ENCODE peak calls at places on chromosomes 13 and 19, in seven cellular contexts. One of them, this sample, is unnamed.

GRCh38 chr13:94196426-94196825 is 283.1 kb downstream of the DCT start:
- DNase-seq in SK-N-SH: no peak
- DNase-seq in GM23338: no peak
- DNase-seq in fibroblast of lung: peak; percentile 15
- DNase-seq in OCI-LY7: no peak
- DNase-seq in mammary epithelial cell: no peak
- DNase-seq in HCT116: no peak
- DNase-seq in this sample: no peak

GRCh38 chr19:13794388-13794751 is 873 bp upstream of the ZSWIM4 start:
- DNase-seq in SK-N-SH: no peak
- DNase-seq in HCT116: no peak
- DNase-seq in OCI-LY7: no peak
- DNase-seq in fibroblast of lung: peak; percentile 96
- DNase-seq in GM23338: peak; percentile 39
- DNase-seq in mammary epithelial cell: peak; percentile 70
- DNase-seq in this sample: no peak

GRCh38 chr13:44561352-44561751 is 14.8 kb downstream of the TSC22D1 start:
- DNase-seq in GM23338: no peak
- DNase-seq in mammary epithelial cell: no peak
- DNase-seq in OCI-LY7: no peak
- DNase-seq in SK-N-SH: no peak
- DNase-seq in HCT116: no peak
- DNase-seq in fibroblast of lung: no peak
- DNase-seq in this sample: no peak

GRCh38 chr13:33800646-33801186 is 17.2 kb upstream of the RFC3 start:
- DNase-seq in mammary epithelial cell: no peak
- DNase-seq in GM23338: no peak
- DNase-seq in HCT116: no peak
- DNase-seq in OCI-LY7: no peak
- DNase-seq in fibroblast of lung: peak; percentile 15
- DNase-seq in SK-N-SH: no peak
- DNase-seq in this sample: no peak

GRCh38 chr19:48194041-48194871 is 23.8 kb downstream of the ZSWIM9 start:
- DNase-seq in OCI-LY7: peak; percentile 56
- DNase-seq in mammary epithelial cell: no peak
- DNase-seq in HCT116: no peak
- DNase-seq in fibroblast of lung: no peak
- DNase-seq in GM23338: peak; percentile 76
- DNase-seq in SK-N-SH: peak; percentile 34
- DNase-seq in this sample: peak; percentile 18

GRCh38 chr19:42132851-42133528 is 744 bp upstream of the POU2F2 start:
- DNase-seq in fibroblast of lung: no peak
- DNase-seq in HCT116: peak; percentile 13
- DNase-seq in OCI-LY7: peak; percentile 92
- DNase-seq in mammary epithelial cell: peak; percentile 41
- DNase-seq in SK-N-SH: peak; percentile 96
- DNase-seq in GM23338: peak; percentile 94
- DNase-seq in this sample: peak; percentile 10

GRCh38 chr19:29841559-29842367 is 30.0 kb downstream of the CCNE1 start:
- DNase-seq in OCI-LY7: peak; percentile 42
- DNase-seq in GM23338: peak; percentile 64
- DNase-seq in HCT116: peak; percentile 78
- DNase-seq in fibroblast of lung: no peak
- DNase-seq in mammary epithelial cell: peak; percentile 60
- DNase-seq in SK-N-SH: peak; percentile 56
- DNase-seq in this sample: peak; percentile 91

GRCh38 chr19:47794526-47794925 is 9.8 kb downstream of the TPRX1 start:
- DNase-seq in HCT116: no peak
- DNase-seq in mammary epithelial cell: no peak
- DNase-seq in fibroblast of lung: no peak
- DNase-seq in GM23338: peak; percentile 86
- DNase-seq in SK-N-SH: no peak
- DNase-seq in OCI-LY7: no peak
- DNase-seq in this sample: no peak

GRCh38 chr19:8168537-8168936 is 19.1 kb upstream of the FBN3 start:
- DNase-seq in HCT116: no peak
- DNase-seq in fibroblast of lung: no peak
- DNase-seq in SK-N-SH: no peak
- DNase-seq in mammary epithelial cell: no peak
- DNase-seq in OCI-LY7: no peak
- DNase-seq in GM23338: no peak
- DNase-seq in this sample: no peak

GRCh38 chr19:34041922-34042521 is 130.3 kb upstream of the LSM14A start:
- DNase-seq in mammary epithelial cell: peak; percentile 20
- DNase-seq in SK-N-SH: peak; percentile 71
- DNase-seq in GM23338: peak; percentile 88
- DNase-seq in fibroblast of lung: peak; percentile 37
- DNase-seq in OCI-LY7: peak; percentile 62
- DNase-seq in HCT116: peak; percentile 46
- DNase-seq in this sample: peak; percentile 36

GRCh38 chr19:18152444-18152816 is 533 bp upstream of the PIK3R2 start:
- DNase-seq in SK-N-SH: peak; percentile 96
- DNase-seq in GM23338: peak; percentile 100
- DNase-seq in fibroblast of lung: peak; percentile 98
- DNase-seq in mammary epithelial cell: peak; percentile 88
- DNase-seq in HCT116: peak; percentile 96
- DNase-seq in OCI-LY7: peak; percentile 100
- DNase-seq in this sample: peak; percentile 98

GRCh38 chr13:27927444-27928352 is 7.9 kb downstream of the PDX1 start:
- DNase-seq in SK-N-SH: no peak
- DNase-seq in fibroblast of lung: no peak
- DNase-seq in OCI-LY7: no peak
- DNase-seq in HCT116: no peak
- DNase-seq in GM23338: peak; percentile 59
- DNase-seq in mammary epithelial cell: no peak
- DNase-seq in this sample: no peak

GRCh38 chr19:55232986-55233385 is 4.4 kb upstream of the TMEM86B start:
- DNase-seq in OCI-LY7: no peak
- DNase-seq in fibroblast of lung: no peak
- DNase-seq in GM23338: no peak
- DNase-seq in HCT116: no peak
- DNase-seq in SK-N-SH: no peak
- DNase-seq in mammary epithelial cell: no peak
- DNase-seq in this sample: no peak

GRCh38 chr19:40576181-40576584 is 490 bp upstream of the SHKBP1 start:
- DNase-seq in fibroblast of lung: no peak
- DNase-seq in GM23338: peak; percentile 67
- DNase-seq in OCI-LY7: no peak
- DNase-seq in mammary epithelial cell: no peak
- DNase-seq in SK-N-SH: no peak
- DNase-seq in HCT116: no peak
- DNase-seq in this sample: no peak

GRCh38 chr19:51607077-51607476 is 23.1 kb downstream of the SIGLEC5 start:
- DNase-seq in OCI-LY7: peak; percentile 93
- DNase-seq in mammary epithelial cell: no peak
- DNase-seq in GM23338: no peak
- DNase-seq in fibroblast of lung: no peak
- DNase-seq in SK-N-SH: no peak
- DNase-seq in HCT116: no peak
- DNase-seq in this sample: no peak

DNA sequence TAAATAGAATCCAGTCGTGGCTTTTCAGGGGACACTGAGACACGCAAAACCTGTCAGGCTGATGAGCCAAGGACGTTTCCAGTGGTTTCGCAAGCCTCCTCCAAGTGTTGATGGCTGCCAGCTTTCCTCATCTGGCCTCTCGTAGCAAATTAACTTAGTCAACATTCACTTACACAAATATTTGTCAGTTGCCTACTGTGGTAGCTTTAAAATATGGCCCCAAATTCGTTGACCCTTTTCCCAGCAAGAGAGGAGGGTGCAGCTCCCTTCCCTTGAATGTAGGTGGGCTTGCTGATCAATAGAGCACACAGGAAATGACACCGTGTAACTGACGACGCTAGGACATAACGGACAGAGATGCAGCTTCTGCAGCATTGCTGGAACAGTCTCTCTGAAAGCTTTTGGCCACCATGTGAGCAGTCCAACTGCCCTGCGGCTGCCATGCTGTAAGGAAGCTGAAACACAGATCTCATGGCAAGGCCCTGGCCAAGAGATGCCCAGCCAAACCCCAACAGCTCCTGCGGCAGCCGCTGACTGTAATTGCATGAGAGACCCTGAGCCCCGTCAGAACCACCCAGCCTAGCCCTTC is 5.5 kb upstream of the RANBP3 start:
- DNase-seq in HCT116: no peak
- DNase-seq in mammary epithelial cell: no peak
- DNase-seq in SK-N-SH: no peak
- DNase-seq in GM23338: no peak
- DNase-seq in OCI-LY7: no peak
- DNase-seq in fibroblast of lung: peak; percentile 50
- DNase-seq in this sample: no peak
- H3K4me2 ChIP-seq in HCT116: no peak overlapping the region
- H3K4me2 ChIP-seq in mammary epithelial cell: no peak overlapping the region
- H3K4me2 ChIP-seq in SK-N-SH: no peak overlapping the region
- H3K4me2 ChIP-seq in GM23338: no peak overlapping the region
- H3K4me2 ChIP-seq in OCI-LY7: no peak overlapping the region
- H3K4me2 ChIP-seq in fibroblast of lung: no peak overlapping the region
- H3K4me2 ChIP-seq in this sample: peak overlapping the region; percentile 69

GRCh38 chr19:2242811-2243210 is 6.2 kb downstream of the SF3A2 start:
- DNase-seq in SK-N-SH: no peak
- DNase-seq in fibroblast of lung: no peak
- DNase-seq in OCI-LY7: no peak
- DNase-seq in GM23338: no peak
- DNase-seq in HCT116: no peak
- DNase-seq in mammary epithelial cell: no peak
- DNase-seq in this sample: no peak

GRCh38 chr19:2239771-2240770 is 3.4 kb downstream of the SF3A2 start:
- DNase-seq in SK-N-SH: no peak
- DNase-seq in GM23338: peak; percentile 80
- DNase-seq in mammary epithelial cell: no peak
- DNase-seq in OCI-LY7: peak; percentile 59
- DNase-seq in HCT116: no peak
- DNase-seq in fibroblast of lung: peak; percentile 43
- DNase-seq in this sample: no peak

GRCh38 chr19:2242092-2242537 is 5.5 kb downstream of the SF3A2 start:
- DNase-seq in OCI-LY7: no peak
- DNase-seq in GM23338: no peak
- DNase-seq in SK-N-SH: no peak
- DNase-seq in fibroblast of lung: no peak
- DNase-seq in HCT116: no peak
- DNase-seq in mammary epithelial cell: no peak
- DNase-seq in this sample: peak; percentile 77

GRCh38 chr19:2239173-2239572 is 2.5 kb downstream of the SF3A2 start:
- DNase-seq in HCT116: no peak
- DNase-seq in SK-N-SH: no peak
- DNase-seq in GM23338: no peak
- DNase-seq in mammary epithelial cell: no peak
- DNase-seq in OCI-LY7: peak; percentile 42
- DNase-seq in fibroblast of lung: no peak
- DNase-seq in this sample: no peak

DNA sequence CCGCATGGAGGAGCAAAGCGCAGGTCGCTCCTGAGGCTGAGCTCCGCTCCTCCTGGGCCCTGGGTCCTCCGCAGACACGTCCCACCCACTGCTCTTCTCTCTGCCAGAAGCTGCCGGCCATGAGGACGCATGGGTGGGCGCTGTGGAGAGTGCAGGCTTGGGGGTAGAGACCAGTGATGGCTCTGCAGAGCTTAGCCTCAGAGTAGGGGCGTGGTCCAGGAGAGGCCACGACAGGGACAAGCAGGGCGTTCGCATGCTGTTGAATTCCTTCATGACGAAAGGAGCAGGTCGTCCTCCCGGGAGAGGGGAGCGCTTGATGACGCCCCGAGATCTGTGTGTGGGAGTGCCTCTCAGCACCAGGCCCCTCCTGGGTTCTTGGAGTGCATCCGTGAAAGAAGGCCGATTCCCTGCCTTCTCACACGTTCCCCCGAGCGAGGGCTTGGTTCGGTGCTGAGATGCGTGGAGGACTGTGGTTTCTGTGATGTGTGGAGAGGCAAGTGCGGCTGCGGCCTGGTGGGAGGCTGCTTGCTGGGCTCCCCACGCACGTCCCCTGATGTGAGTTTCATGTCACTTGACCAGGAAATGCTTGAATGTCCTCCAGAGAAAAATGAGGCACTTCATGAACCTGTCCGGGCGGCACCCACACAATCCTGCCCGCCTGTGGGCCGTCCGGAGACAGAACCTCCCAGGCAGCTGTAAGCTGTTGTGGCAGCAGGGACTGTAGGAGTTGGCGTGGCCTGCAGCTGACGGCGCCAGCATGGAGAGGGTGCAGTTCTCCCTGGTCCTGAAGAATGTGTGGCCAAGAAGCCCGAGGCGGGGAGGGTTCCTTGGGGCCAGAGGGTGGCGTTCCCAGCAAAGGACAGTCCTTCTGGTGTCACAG is 4.5 kb downstream of the SF3A2 start:
- DNase-seq in HCT116: no peak
- DNase-seq in GM23338: no peak
- DNase-seq in mammary epithelial cell: no peak
- DNase-seq in fibroblast of lung: no peak
- DNase-seq in SK-N-SH: no peak
- DNase-seq in OCI-LY7: no peak
- DNase-seq in this sample: no peak
- H3K4me2 ChIP-seq in HCT116: no peak overlapping the region
- H3K4me2 ChIP-seq in GM23338: peak overlapping the region; percentile 97
- H3K4me2 ChIP-seq in mammary epithelial cell: peak overlapping the region; percentile 85
- H3K4me2 ChIP-seq in fibroblast of lung: peak overlapping the region; percentile 93
- H3K4me2 ChIP-seq in SK-N-SH: peak overlapping the region; percentile 98
- H3K4me2 ChIP-seq in OCI-LY7: peak overlapping the region; percentile 91
- H3K4me2 ChIP-seq in this sample: peak overlapping the region; percentile 98

GRCh38 chr13:48500652-48501197 is 32.2 kb downstream of the RCBTB2 start:
- DNase-seq in OCI-LY7: peak; percentile 37
- DNase-seq in HCT116: no peak
- DNase-seq in fibroblast of lung: peak; percentile 94
- DNase-seq in GM23338: peak; percentile 19
- DNase-seq in mammary epithelial cell: peak; percentile 83
- DNase-seq in SK-N-SH: no peak
- DNase-seq in this sample: peak; percentile 41
- H3K4me2 ChIP-seq in OCI-LY7: peak overlapping the region; percentile 1
- H3K4me2 ChIP-seq in HCT116: no peak overlapping the region
- H3K4me2 ChIP-seq in fibroblast of lung: no peak overlapping the region
- H3K4me2 ChIP-seq in GM23338: no peak overlapping the region
- H3K4me2 ChIP-seq in mammary epithelial cell: peak overlapping the region; percentile 42
- H3K4me2 ChIP-seq in SK-N-SH: no peak overlapping the region
- H3K4me2 ChIP-seq in this sample: no peak overlapping the region

GRCh38 chr19:45739498-45740439 is 6.5 kb downstream of the MEIOSIN start:
- DNase-seq in OCI-LY7: no peak
- DNase-seq in fibroblast of lung: no peak
- DNase-seq in mammary epithelial cell: no peak
- DNase-seq in GM23338: no peak
- DNase-seq in HCT116: peak; percentile 60
- DNase-seq in SK-N-SH: no peak
- DNase-seq in this sample: peak; percentile 34

GRCh38 chr19:45745606-45746005 is 12.4 kb downstream of the MEIOSIN start:
- DNase-seq in SK-N-SH: no peak
- DNase-seq in mammary epithelial cell: no peak
- DNase-seq in fibroblast of lung: no peak
- DNase-seq in HCT116: no peak
- DNase-seq in GM23338: no peak
- DNase-seq in OCI-LY7: no peak
- DNase-seq in this sample: no peak

GRCh38 chr19:45747513-45747912 is 14.3 kb downstream of the MEIOSIN start:
- DNase-seq in GM23338: no peak
- DNase-seq in HCT116: no peak
- DNase-seq in fibroblast of lung: no peak
- DNase-seq in SK-N-SH: no peak
- DNase-seq in mammary epithelial cell: no peak
- DNase-seq in OCI-LY7: no peak
- DNase-seq in this sample: no peak

GRCh38 chr19:45746866-45747265 is 13.6 kb downstream of the MEIOSIN start:
- DNase-seq in mammary epithelial cell: no peak
- DNase-seq in HCT116: no peak
- DNase-seq in GM23338: no peak
- DNase-seq in SK-N-SH: no peak
- DNase-seq in fibroblast of lung: no peak
- DNase-seq in OCI-LY7: no peak
- DNase-seq in this sample: no peak

GRCh38 chr19:45742969-45743368 is 9.7 kb downstream of the MEIOSIN start:
- DNase-seq in mammary epithelial cell: no peak
- DNase-seq in HCT116: no peak
- DNase-seq in fibroblast of lung: no peak
- DNase-seq in OCI-LY7: no peak
- DNase-seq in GM23338: no peak
- DNase-seq in SK-N-SH: no peak
- DNase-seq in this sample: no peak
- H3K4me2 ChIP-seq in mammary epithelial cell: no peak overlapping the region
- H3K4me2 ChIP-seq in HCT116: no peak overlapping the region
- H3K4me2 ChIP-seq in fibroblast of lung: no peak overlapping the region
- H3K4me2 ChIP-seq in OCI-LY7: no peak overlapping the region
- H3K4me2 ChIP-seq in GM23338: no peak overlapping the region
- H3K4me2 ChIP-seq in SK-N-SH: no peak overlapping the region
- H3K4me2 ChIP-seq in this sample: peak overlapping the region; percentile 42

This sample was measured in HepG2.